ENCODE peak calls at places on chromosomes 12 and 14, in five cellular contexts. E is tibial nerve; G is iris pigment epithelial cell; B is memory B cell; K is activated CD4-positive, CD25-positive, alpha-beta regulatory T cell treated with anti-CD3 and anti-CD28 coated beads, Interleukin-2, amount 50 U/mL, for 72 hours. T is an unnamed sample.

GRCh38 chr12:2858334-2858733 is 1.5 kb upstream of the TEX52 start:
- DNase-seq in E (no peak), B (no peak), K (no peak), G (no peak), T (no peak)

GRCh38 chr12:5915511-5915910 is 29.5 kb downstream of the ANO2 start:
- DNase-seq in B (no peak), E (no peak), G (no peak), K (no peak), T (no peak)

GRCh38 chr14:96394047-96394815 is 2.3 kb downstream of the AK7 start:
- DNase-seq in K (no peak), G (no peak), B (no peak), E (no peak), T (no peak)

GRCh38 chr14:34258318-34258717 is 203.7 kb downstream of the SPTSSA start:
- DNase-seq in G (peak; percentile 70), B (no peak), K (no peak), E (no peak), T (no peak)

GRCh38 chr12:93203361-93203760 is 174.4 kb upstream of the NUDT4 start:
- DNase-seq in G (no peak), K (no peak), B (no peak), E (no peak), T (no peak)

GRCh38 chr12:11651785-11652184 is 2.3 kb downstream of the ETV6 start:
- DNase-seq in B (no peak), E (no peak), G (peak; percentile 55), K (no peak), T (no peak)

GRCh38 chr14:69483765-69484443 is 624 bp upstream of the PLEKHD1 start:
- DNase-seq in K (no peak), B (no peak), G (peak; percentile 28), E (no peak), T (no peak)

GRCh38 chr12:116710367-116710766 is 27.5 kb downstream of the SPRING1 start:
- DNase-seq in G (no peak), K (no peak), B (no peak), E (no peak), T (no peak)

GRCh38 chr14:104107101-104107581 is 21.6 kb downstream of the ASPG start:
- DNase-seq in K (peak; percentile 23), G (no peak), B (no peak), E (no peak), T (peak; percentile 58)

GRCh38 chr14:99755068-99755405 is 38.2 kb upstream of the EML1 start:
- DNase-seq in K (no peak), G (no peak), B (no peak), E (no peak), T (no peak)

GRCh38 chr12:116659771-116660481 is 77.9 kb downstream of the SPRING1 start:
- DNase-seq in K (no peak), G (peak; percentile 35), E (no peak), B (no peak), T (no peak)

GRCh38 chr12:80058586-80058985 is 40.8 kb upstream of the OTOGL start:
- DNase-seq in E (no peak), B (no peak), G (no peak), K (no peak), T (no peak)

T was measured in natural killer cell treated with Interleukin-12 subunit alpha and Interleukin-12 subunit beta and Interleukin-15 and Interleukin-18, amount 100 ng/mL, for 72 hours.